ENCODE peak calls at places on chromosomes 13 and 19, in five cellular contexts. Y is stomach, F is naive B cell, O is K562, N is IMR-90. C is an unnamed sample.

GRCh38 chr13:65166675-65167074 is 2063.5 kb downstream of the PCDH9 start:
- DNase-seq in F (no peak), Y (no peak), N (no peak), O (no peak), C (no peak)

GRCh38 chr19:41682437-41682836 is 5.6 kb downstream of the CEACAM7 start:
- DNase-seq in N (no peak), F (no peak), Y (no peak), O (no peak), C (no peak)

GRCh38 chr19:5891938-5892771 is 11.4 kb downstream of the NDUFA11 start:
- DNase-seq in N (peak), F (no peak), O (peak), Y (peak), C (no peak)

GRCh38 chr13:73465629-73465974 is 406.8 kb downstream of the KLF5 start:
- DNase-seq in O (peak), N (peak), Y (no peak), F (no peak), C (no peak)

GRCh38 chr19:42606660-42607351 is 12.1 kb upstream of the CEACAM8 start:
- DNase-seq in F (peak), N (peak), O (peak), Y (peak), C (peak)

GRCh38 chr13:44174769-44175425 is 198.7 kb upstream of the SERP2 start:
- DNase-seq in Y (peak), O (peak), F (no peak), N (peak), C (no peak)

GRCh38 chr19:35295792-35296462 is 4.0 kb downstream of the MAG start:
- DNase-seq in N (no peak), F (peak), Y (no peak), O (peak), C (peak)

GRCh38 chr13:94419304-94419943 is 60.1 kb downstream of the DCT start:
- DNase-seq in N (peak), F (no peak), Y (no peak), O (no peak), C (no peak)

GRCh38 chr13:22002893-22003292 is 332.0 kb downstream of the FGF9 start:
- DNase-seq in F (no peak), O (no peak), N (no peak), Y (no peak), C (no peak)

GRCh38 chr13:32208860-32209259 is 106.3 kb downstream of the ZAR1L start:
- DNase-seq in Y (no peak), N (no peak), F (no peak), O (no peak), C (no peak)

GRCh38 chr13:44969858-44970484 is 19.3 kb downstream of the NUFIP1 start:
- DNase-seq in O (peak), F (peak), Y (no peak), N (peak), C (peak)

GRCh38 chr19:47719047-47719885 is 6.0 kb downstream of the EHD2 start:
- DNase-seq in N (peak), Y (peak), O (no peak), F (no peak), C (no peak)

GRCh38 chr19:3057275-3057714 is 5.0 kb downstream of the TLE5 start:
- DNase-seq in Y (peak), O (no peak), F (no peak), N (no peak), C (no peak)

GRCh38 chr19:5389353-5389752 is 48.7 kb upstream of the PTPRS start:
- DNase-seq in F (no peak), N (no peak), Y (no peak), O (no peak), C (no peak)

GRCh38 chr19:12749938-12750521 is 1.6 kb upstream of the BEST2 start:
- DNase-seq in N (peak), F (no peak), Y (no peak), O (no peak), C (no peak)

GRCh38 chr13:98470920-98471319 is 106.0 kb downstream of the STK24 start:
- DNase-seq in F (no peak), O (no peak), Y (no peak), N (no peak), C (no peak)